ENCODE peak calls at places on chromosomes 3 and 15, in four cellular contexts. G is GM20000, A is cardiac septum, Z is lung microvascular endothelial cell. T is an unnamed sample.

GRCh38 chr3:96000963-96001362 is 813.4 kb upstream of the EPHA6 start:
- DNase-seq in G (no peak), Z (no peak), A (no peak), T (no peak)

GRCh38 chr15:47715856-47716445 is 1.4 kb upstream of the SEMA6D start:
- DNase-seq in A (no peak), G (no peak), Z (peak), T (no peak)

GRCh38 chr3:171168086-171168485 is 141.6 kb upstream of the SLC2A2 start:
- DNase-seq in Z (peak), A (no peak), G (no peak), T (peak)

GRCh38 chr3:23129817-23130216 is 73.3 kb upstream of the UBE2E2 start:
- DNase-seq in A (no peak), Z (peak), G (peak), T (no peak)

GRCh38 chr3:101020616-101021015 is 27.4 kb upstream of the ABI3BP start:
- DNase-seq in G (no peak), Z (peak), A (no peak), T (no peak)

GRCh38 chr3:4904801-4905695 is 74.2 kb upstream of the BHLHE40 start:
- DNase-seq in G (no peak), Z (peak), A (no peak), T (peak)

GRCh38 chr3:150177673-150178378 is 207.1 kb upstream of the PFN2 start:
- DNase-seq in Z (peak), G (no peak), A (no peak), T (peak)

GRCh38 chr3:183244981-183245476 is 8.0 kb upstream of the B3GNT5 start:
- DNase-seq in A (no peak), G (no peak), Z (peak), T (no peak)

GRCh38 chr3:158105710-158106438 is at the start of gene SHOX2:
- DNase-seq in A (no peak), Z (peak), G (no peak), T (peak)

GRCh38 chr15:101710806-101711205 is 13.5 kb downstream of the TARS3 start:
- DNase-seq in Z (peak), A (no peak), G (no peak), T (no peak)

GRCh38 chr3:48024401-48024800 is 8.2 kb upstream of the MAP4 start:
- DNase-seq in G (no peak), A (no peak), Z (no peak), T (no peak)

GRCh38 chr3:186216903-186217819 is 108.3 kb upstream of the ETV5 start:
- DNase-seq in Z (no peak), G (no peak), A (no peak), T (no peak)

GRCh38 chr3:64880926-64881325 is 193.1 kb upstream of the ADAMTS9 start:
- DNase-seq in Z (peak), G (no peak), A (no peak), T (peak)

GRCh38 chr15:69807752-69808151 is 290.0 kb downstream of the TLE3 start:
- DNase-seq in A (peak), G (no peak), Z (peak), T (peak)

GRCh38 chr3:140223631-140224030 is 288.6 kb downstream of the CLSTN2 start:
- DNase-seq in G (no peak), A (no peak), Z (no peak), T (no peak)

T was measured in A673.